ENCODE peak calls at places on chromosomes 7 and 10, in four cellular contexts. R, M, T and L are unnamed samples.

GRCh38 chr10:89389254-89389653 is 3.2 kb upstream of the IFIT1 start:
- DNase-seq in M (no peak), T (no peak), R (no peak), L (no peak)

GRCh38 chr10:122299423-122300075 is 28.5 kb downstream of the BTBD16 start:
- DNase-seq in T (no peak), M (no peak), R (no peak), L (no peak)

GRCh38 chr10:110422548-110422947 is 75.2 kb upstream of the DUSP5 start:
- DNase-seq in T (no peak), R (no peak), M (no peak), L (no peak)

GRCh38 chr7:36021367-36021766 is 131.7 kb upstream of the EEPD1 start:
- DNase-seq in T (no peak), R (no peak), M (peak), L (no peak)

GRCh38 chr10:125824736-125825135 is 1.4 kb downstream of the BCCIP start:
- DNase-seq in T (no peak), M (peak), R (no peak), L (no peak)

GRCh38 chr10:525565-526315 is 163.7 kb downstream of the DIP2C start:
- DNase-seq in T (no peak), R (no peak), M (peak), L (no peak)

GRCh38 chr10:84138478-84139125 is 707 bp upstream of the GHITM start:
- DNase-seq in R (no peak), M (peak), T (no peak), L (no peak)

GRCh38 chr7:102434039-102434481 is 685 bp downstream of the ORAI2 start:
- DNase-seq in R (no peak), M (peak), T (no peak), L (no peak)